ENCODE peak calls at places on chromosomes 6 and 20, in ten cellular contexts. P is foreskin fibroblast; W is endothelial cell; I is heart right ventricle; U is immature natural killer cell; O is fibroblast of pulmonary artery; V is RWPE1; E is iPS DF 6.9; N is effector memory CD8-positive, alpha-beta T cell; M is left ventricle myocardium superior. H is an unnamed sample.
A peak's percentile ranks its signal among the peaks of the same experiment; 100 is the strongest.

GRCh38 chr20:61901421-61902212 is 164.1 kb downstream of the TAF4 start:
- DNase-seq in E (no peak), V (peak; percentile 64), O (no peak), U (no peak), W (no peak), M (peak; percentile 20), N (no peak), I (no peak), P (peak; percentile 19), H (peak; percentile 76)

GRCh38 chr20:36653456-36653855 is 7.5 kb upstream of the SLA2 start:
- DNase-seq in V (no peak), N (no peak), M (no peak), O (no peak), U (no peak), I (no peak), P (no peak), E (no peak), W (no peak), H (no peak)

GRCh38 chr20:49398401-49399144 is 83.9 kb downstream of the KCNB1 start:
- DNase-seq in E (no peak), U (no peak), V (peak; percentile 36), W (no peak), M (no peak), P (no peak), I (no peak), N (no peak), O (no peak), H (no peak)

GRCh38 chr6:105015482-105015881 is 58.6 kb downstream of the LIN28B start:
- DNase-seq in I (no peak), P (peak; percentile 66), U (no peak), N (no peak), V (no peak), O (peak; percentile 39), E (no peak), M (no peak), W (no peak), H (no peak)

GRCh38 chr20:25285091-25285647 is 37.3 kb downstream of the PYGB start:
- DNase-seq in U (no peak), V (no peak), N (no peak), E (no peak), M (peak; percentile 25), O (no peak), W (no peak), P (no peak), I (peak; percentile 4), H (peak; percentile 51)

GRCh38 chr6:105257350-105257749 is 77.5 kb upstream of the POPDC3 start:
- DNase-seq in I (no peak), W (no peak), N (no peak), O (no peak), V (no peak), U (no peak), P (no peak), E (no peak), M (no peak), H (no peak)

GRCh38 chr6:116120430-116120829 is 5.5 kb downstream of the COL10A1 start:
- DNase-seq in E (no peak), O (no peak), I (no peak), N (no peak), U (no peak), M (no peak), P (no peak), W (no peak), V (no peak), H (peak; percentile 51)

GRCh38 chr6:168240147-168240546 is 79.4 kb downstream of the DACT2 start:
- DNase-seq in V (no peak), P (no peak), I (no peak), E (no peak), M (no peak), U (no peak), W (no peak), N (no peak), O (no peak), H (no peak)

GRCh38 chr6:98583506-98583905 is 250.9 kb upstream of the POU3F2 start:
- DNase-seq in P (no peak), U (no peak), E (no peak), M (no peak), W (no peak), N (no peak), I (no peak), O (no peak), V (no peak), H (no peak)

GRCh38 chr20:36848078-36848660 is 27.8 kb upstream of the TLDC2 start:
- DNase-seq in O (peak; percentile 85), I (peak; percentile 78), U (no peak), P (peak; percentile 94), E (no peak), M (peak; percentile 73), V (no peak), N (no peak), W (no peak), H (no peak)